ENCODE peak calls at places on chromosomes 5 and 9, in five cellular contexts. E, J, A, Z and K are unnamed samples.

GRCh38 chr9:133088146-133088750 is 26.5 kb downstream of the CEL start:
- DNase-seq in E (no peak), J (no peak), A (no peak), Z (no peak), K (no peak)

GRCh38 chr5:132446621-132447020 is 44.0 kb downstream of the IRF1 start:
- DNase-seq in E (peak; percentile 83), J (no peak), A (no peak), Z (peak; percentile 50), K (peak; percentile 68)

GRCh38 chr5:123696948-123697347 is 185.0 kb downstream of the CSNK1G3 start:
- DNase-seq in E (no peak), J (no peak), A (no peak), Z (peak; percentile 89), K (peak; percentile 92)

GRCh38 chr9:36268007-36268427 is 9.8 kb upstream of the GNE start:
- DNase-seq in E (no peak), J (no peak), A (no peak), Z (no peak), K (no peak)

GRCh38 chr9:18238752-18239151 is 235.2 kb upstream of the ADAMTSL1 start:
- DNase-seq in E (no peak), J (no peak), A (no peak), Z (no peak), K (no peak)

GRCh38 chr5:120655828-120656435 is 191.8 kb downstream of the PRR16 start:
- DNase-seq in E (no peak), J (no peak), A (peak; percentile 54), Z (no peak), K (peak; percentile 9)

GRCh38 chr5:172754957-172755356 is 16.0 kb downstream of the DUSP1 start:
- DNase-seq in E (no peak), J (no peak), A (no peak), Z (no peak), K (no peak)

GRCh38 chr9:135885100-135885853 is 22.1 kb downstream of the CAMSAP1 start:
- DNase-seq in E (no peak), J (no peak), A (no peak), Z (no peak), K (no peak)

GRCh38 chr9:99823392-99824377 is 2.0 kb downstream of the NR4A3 start:
- DNase-seq in E (peak; percentile 36), J (peak; percentile 54), A (no peak), Z (no peak), K (peak; percentile 31)

GRCh38 chr5:10663531-10664183 is 97.4 kb downstream of the DAP start:
- DNase-seq in E (no peak), J (no peak), A (no peak), Z (no peak), K (no peak)